ENCODE peak calls at places on chromosomes 3 and 15, in ten cellular contexts. A is nephron progenitor cell; S is CD8-positive, alpha-beta T cell; X is mucosa of descending colon; P is NCI-H510A treated with DMSO at 0.1 percent for 48 hours; E is heart right ventricle; U is astrocyte of the spinal cord; F is AML-193; N is natural killer cell; C is type B pancreatic cell. V is an unnamed sample.

GRCh38 chr15:36407647-36408046 is 171.8 kb upstream of the CDIN1 start:
- DNase-seq in E (no peak), A (no peak), X (no peak), P (no peak), F (no peak), S (no peak), U (peak), C (no peak), N (no peak), V (no peak)

GRCh38 chr3:169232863-169233262 is 430.6 kb downstream of the MECOM start:
- DNase-seq in C (no peak), E (no peak), P (no peak), F (no peak), X (no peak), N (no peak), A (no peak), U (peak), S (no peak), V (no peak)

GRCh38 chr3:167684389-167684993 is 30.7 kb upstream of the WDR49 start:
- DNase-seq in P (peak), C (no peak), A (peak), E (no peak), N (no peak), U (peak), X (no peak), F (peak), S (peak), V (peak)

GRCh38 chr3:125137432-125138033 is 75.0 kb downstream of the SLC12A8 start:
- DNase-seq in U (peak), N (no peak), X (no peak), A (no peak), C (no peak), F (no peak), P (no peak), S (no peak), E (no peak), V (no peak)

GRCh38 chr3:78757734-78758133 is 1010.1 kb downstream of the ROBO1 start:
- DNase-seq in P (no peak), F (no peak), E (no peak), C (no peak), A (no peak), S (no peak), U (no peak), X (no peak), N (no peak), V (no peak)

GRCh38 chr3:124248471-124249028 is 256.6 kb upstream of the ROPN1 start:
- DNase-seq in C (no peak), U (peak), A (no peak), P (no peak), F (no peak), X (peak), N (no peak), S (no peak), E (peak), V (no peak)

GRCh38 chr3:122497425-122497824 is 17.3 kb downstream of the KPNA1 start:
- DNase-seq in P (no peak), C (no peak), U (peak), A (no peak), X (no peak), E (no peak), S (peak), N (peak), F (peak), V (peak)

GRCh38 chr3:126125341-126125740 is 41.4 kb upstream of the SLC41A3 start:
- DNase-seq in N (peak), P (no peak), F (no peak), S (peak), X (peak), A (no peak), U (no peak), E (peak), C (peak), V (no peak)

GRCh38 chr15:62298811-62299210 is 133.7 kb upstream of the C2CD4B start:
- DNase-seq in E (no peak), N (no peak), S (no peak), F (no peak), C (no peak), P (no peak), A (no peak), U (no peak), X (no peak), V (no peak)

GRCh38 chr15:66692808-66693596 is 9.0 kb upstream of the SMAD6 start:
- DNase-seq in A (no peak), P (no peak), E (no peak), S (no peak), U (no peak), N (no peak), X (no peak), F (no peak), C (no peak), V (peak)

GRCh38 chr3:125143538-125143937 is 69.0 kb downstream of the SLC12A8 start:
- DNase-seq in F (no peak), C (no peak), N (no peak), X (no peak), A (no peak), P (no peak), U (no peak), E (no peak), S (no peak), V (no peak)

GRCh38 chr3:38646630-38647029 is 2.9 kb downstream of the SCN5A start:
- DNase-seq in A (no peak), S (no peak), F (peak), U (peak), C (no peak), N (no peak), X (no peak), E (no peak), P (no peak), V (peak)

GRCh38 chr15:68583321-68583720 is 4.5 kb downstream of the CORO2B start:
- DNase-seq in U (no peak), S (no peak), A (no peak), C (no peak), N (no peak), X (no peak), F (no peak), P (no peak), E (no peak), V (no peak)

GRCh38 chr3:38168988-38169363 is 3.6 kb downstream of the OXSR1 start:
- DNase-seq in S (no peak), C (no peak), P (no peak), X (no peak), F (no peak), U (no peak), E (no peak), N (no peak), A (no peak), V (no peak)

V was measured in Kasumi-1.